ENCODE peak calls at places on chromosomes 12 and 14, in seven cellular contexts. One of them, this sample, is unnamed.

GRCh38 chr12:95282266-95282665 is 64.7 kb downstream of the VEZT start:
- DNase-seq in fibroblast of lung: peak; percentile 93
- DNase-seq in left ventricle myocardium inferior: no peak
- DNase-seq in A549: no peak
- DNase-seq in tibial nerve: no peak
- DNase-seq in Peyer's patch: no peak
- DNase-seq in OCI-LY7: no peak
- DNase-seq in this sample: peak; percentile 70

GRCh38 chr12:27844427-27845090 is 64.5 kb upstream of the MANSC4 start:
- DNase-seq in fibroblast of lung: peak; percentile 36
- DNase-seq in A549: no peak
- DNase-seq in Peyer's patch: no peak
- DNase-seq in left ventricle myocardium inferior: no peak
- DNase-seq in tibial nerve: no peak
- DNase-seq in OCI-LY7: no peak
- DNase-seq in this sample: no peak

GRCh38 chr14:72855913-72856312 is 38.0 kb downstream of the DPF3 start:
- DNase-seq in tibial nerve: no peak
- DNase-seq in OCI-LY7: no peak
- DNase-seq in A549: no peak
- DNase-seq in left ventricle myocardium inferior: no peak
- DNase-seq in fibroblast of lung: peak; percentile 73
- DNase-seq in Peyer's patch: no peak
- DNase-seq in this sample: no peak

GRCh38 chr14:77242752-77243151 is 28.3 kb downstream of the NGB start:
- DNase-seq in tibial nerve: no peak
- DNase-seq in Peyer's patch: no peak
- DNase-seq in OCI-LY7: peak; percentile 54
- DNase-seq in A549: no peak
- DNase-seq in left ventricle myocardium inferior: no peak
- DNase-seq in fibroblast of lung: no peak
- DNase-seq in this sample: no peak

GRCh38 chr12:64680235-64680634 is 69.9 kb downstream of the RASSF3 start:
- DNase-seq in OCI-LY7: no peak
- DNase-seq in tibial nerve: no peak
- DNase-seq in Peyer's patch: no peak
- DNase-seq in A549: peak; percentile 63
- DNase-seq in left ventricle myocardium inferior: no peak
- DNase-seq in fibroblast of lung: no peak
- DNase-seq in this sample: no peak

GRCh38 chr12:94305293-94305957 is 154.2 kb downstream of the CEP83 start:
- DNase-seq in fibroblast of lung: peak; percentile 95
- DNase-seq in tibial nerve: no peak
- DNase-seq in left ventricle myocardium inferior: no peak
- DNase-seq in Peyer's patch: no peak
- DNase-seq in A549: no peak
- DNase-seq in OCI-LY7: no peak
- DNase-seq in this sample: no peak

GRCh38 chr14:37172024-37172869 is at the start of gene SLC25A21:
- DNase-seq in Peyer's patch: peak; percentile 77
- DNase-seq in left ventricle myocardium inferior: peak; percentile 71
- DNase-seq in OCI-LY7: no peak
- DNase-seq in tibial nerve: peak; percentile 50
- DNase-seq in A549: peak; percentile 90
- DNase-seq in fibroblast of lung: peak; percentile 85
- DNase-seq in this sample: peak; percentile 70

GRCh38 chr14:105420976-105421674 is 1.5 kb downstream of the MTA1 start:
- DNase-seq in Peyer's patch: no peak
- DNase-seq in tibial nerve: no peak
- DNase-seq in A549: no peak
- DNase-seq in left ventricle myocardium inferior: no peak
- DNase-seq in fibroblast of lung: no peak
- DNase-seq in OCI-LY7: no peak
- DNase-seq in this sample: no peak

GRCh38 chr12:56785141-56785865 is 22.2 kb downstream of the HSD17B6 start:
- DNase-seq in Peyer's patch: no peak
- DNase-seq in A549: no peak
- DNase-seq in tibial nerve: no peak
- DNase-seq in left ventricle myocardium inferior: no peak
- DNase-seq in OCI-LY7: no peak
- DNase-seq in fibroblast of lung: no peak
- DNase-seq in this sample: no peak

GRCh38 chr12:110282956-110283817 is 2.1 kb downstream of the ATP2A2 start:
- DNase-seq in left ventricle myocardium inferior: no peak
- DNase-seq in A549: no peak
- DNase-seq in OCI-LY7: peak; percentile 24
- DNase-seq in Peyer's patch: no peak
- DNase-seq in tibial nerve: no peak
- DNase-seq in fibroblast of lung: no peak
- DNase-seq in this sample: no peak

DNA sequence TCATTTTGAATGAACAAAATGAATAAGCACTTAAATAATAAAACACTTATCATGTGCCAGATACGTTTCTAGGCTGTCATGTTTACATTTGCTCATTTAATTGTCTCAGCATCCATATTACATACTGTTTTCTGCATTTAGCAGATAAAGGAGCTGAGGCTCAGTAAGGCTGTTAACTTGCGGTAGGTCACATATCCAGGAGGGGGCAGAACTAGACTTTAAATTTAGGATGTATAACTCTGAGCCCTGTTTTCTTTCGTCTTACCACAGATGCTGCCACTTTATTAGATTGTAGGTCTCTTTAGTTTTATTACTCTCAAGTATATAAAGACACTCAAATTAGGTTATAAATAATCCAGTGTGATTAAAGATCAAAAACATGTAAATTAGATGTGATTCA is 17.7 kb downstream of the IRAK4 start:
- DNase-seq in fibroblast of lung: peak; percentile 13
- DNase-seq in left ventricle myocardium inferior: no peak
- DNase-seq in OCI-LY7: peak; percentile 43
- DNase-seq in A549: peak; percentile 30
- DNase-seq in tibial nerve: no peak
- DNase-seq in Peyer's patch: no peak
- DNase-seq in this sample: no peak
- TF ChIP-seq CTCF in fibroblast of lung: peak; percentile 46
- TF ChIP-seq CTCF in left ventricle myocardium inferior: peak; percentile 42
- TF ChIP-seq CTCF in OCI-LY7: peak; percentile 80
- TF ChIP-seq CTCF in A549: peak; percentile 56
- TF ChIP-seq CTCF in tibial nerve: peak; percentile 43
- TF ChIP-seq CTCF in Peyer's patch: no peak
- TF ChIP-seq CTCF in this sample: peak; percentile 10

GRCh38 chr12:47757360-47757839 is 1.3 kb downstream of the RAPGEF3 start:
- DNase-seq in OCI-LY7: no peak
- DNase-seq in left ventricle myocardium inferior: no peak
- DNase-seq in fibroblast of lung: no peak
- DNase-seq in tibial nerve: no peak
- DNase-seq in Peyer's patch: no peak
- DNase-seq in A549: no peak
- DNase-seq in this sample: no peak
- H3K4me3 ChIP-seq in OCI-LY7: no peak overlapping the region
- H3K4me3 ChIP-seq in left ventricle myocardium inferior: peak overlapping the region; percentile 71
- H3K4me3 ChIP-seq in fibroblast of lung: no peak overlapping the region
- H3K4me3 ChIP-seq in tibial nerve: peak overlapping the region; percentile 20
- H3K4me3 ChIP-seq in Peyer's patch: peak overlapping the region; percentile 80
- H3K4me3 ChIP-seq in A549: no peak overlapping the region
- H3K4me3 ChIP-seq in this sample: no peak overlapping the region

GRCh38 chr12:10178766-10179165 is at the start of gene TMEM52B:
- DNase-seq in left ventricle myocardium inferior: no peak
- DNase-seq in tibial nerve: no peak
- DNase-seq in Peyer's patch: no peak
- DNase-seq in fibroblast of lung: no peak
- DNase-seq in A549: no peak
- DNase-seq in OCI-LY7: no peak
- DNase-seq in this sample: no peak
- H3K4me1 ChIP-seq in left ventricle myocardium inferior: no peaks in the 10 kb centered on the region
- H3K4me1 ChIP-seq in tibial nerve: no peaks in the 10 kb centered on the region
- H3K4me1 ChIP-seq in Peyer's patch: no peaks in the 10 kb centered on the region
- H3K4me1 ChIP-seq in fibroblast of lung: peaks cover 19% of the 10 kb centered on the region
- H3K4me1 ChIP-seq in A549: peaks cover 22% of the 10 kb centered on the region
- H3K4me1 ChIP-seq in OCI-LY7: peaks cover 7% of the 10 kb centered on the region
- H3K4me1 ChIP-seq in this sample: no peaks in the 10 kb centered on the region

GRCh38 chr14:75294649-75295033 is 16.0 kb downstream of the FOS start:
- DNase-seq in fibroblast of lung: no peak
- DNase-seq in tibial nerve: no peak
- DNase-seq in A549: peak; percentile 47
- DNase-seq in Peyer's patch: no peak
- DNase-seq in OCI-LY7: peak; percentile 44
- DNase-seq in left ventricle myocardium inferior: no peak
- DNase-seq in this sample: no peak
- TF ChIP-seq CTCF in fibroblast of lung: no peak
- TF ChIP-seq CTCF in tibial nerve: peak; percentile 41
- TF ChIP-seq CTCF in A549: no peak
- TF ChIP-seq CTCF in Peyer's patch: no peak
- TF ChIP-seq CTCF in OCI-LY7: peak; percentile 60
- TF ChIP-seq CTCF in left ventricle myocardium inferior: no peak
- TF ChIP-seq CTCF in this sample: peak; percentile 27

This sample was measured in adrenal gland.